ENCODE peak calls at places on chromosomes 7 and 10, in five cellular contexts. R is cardiac fibroblast; U is activated naive CD4-positive, alpha-beta T cell; S is adrenal gland; B is fibroblast of lung. X is an unnamed sample.
A peak's percentile ranks its signal among the peaks of the same experiment; 100 is the strongest.

GRCh38 chr7:130065500-130066152 is 4.7 kb upstream of the KLHDC10 start:
- DNase-seq in R (peak; percentile 32), U (no peak), S (peak; percentile 84), B (peak; percentile 80), X (no peak)

GRCh38 chr10:87546971-87547413 is 42.3 kb downstream of the MINPP1 start:
- DNase-seq in R (peak; percentile 58), U (no peak), S (peak; percentile 39), B (peak; percentile 29), X (no peak)

GRCh38 chr10:35329520-35329919 is 6.8 kb upstream of the CCNY start:
- DNase-seq in R (no peak), U (no peak), S (peak; percentile 72), B (no peak), X (no peak)

GRCh38 chr7:120774481-120774880 is 83.5 kb downstream of the TSPAN12 start:
- DNase-seq in R (no peak), U (no peak), S (no peak), B (no peak), X (no peak)

GRCh38 chr10:113093188-113094113 is 143.4 kb downstream of the TCF7L2 start:
- DNase-seq in R (no peak), U (no peak), S (no peak), B (no peak), X (peak; percentile 69)

GRCh38 chr7:74334026-74334425 is 44.8 kb downstream of the CLIP2 start:
- DNase-seq in R (peak; percentile 50), U (no peak), S (no peak), B (no peak), X (peak; percentile 62)

GRCh38 chr10:75611081-75611971 is 179.9 kb downstream of the LRMDA start:
- DNase-seq in R (no peak), U (no peak), S (no peak), B (no peak), X (no peak)

GRCh38 chr10:58081353-58081752 is 186.3 kb downstream of the IPMK start:
- DNase-seq in R (peak; percentile 8), U (no peak), S (no peak), B (no peak), X (peak; percentile 10)

GRCh38 chr10:79487296-79488194 is 24.8 kb upstream of the EIF5AL1 start:
- DNase-seq in R (peak; percentile 78), U (no peak), S (peak; percentile 54), B (peak; percentile 53), X (peak; percentile 44)